ENCODE peak calls at places on chromosomes 12 and 14, in nine cellular contexts. C, O, H, I, Y, Z, N, J and L are unnamed samples.

GRCh38 chr12:51820721-51821422 is 27.6 kb downstream of the FIGNL2 start:
- DNase-seq in Z (no peak), I (peak; percentile 16), O (peak; percentile 66), N (no peak), C (peak; percentile 86), Y (peak; percentile 73), H (peak; percentile 60), J (no peak), L (peak; percentile 86)

GRCh38 chr14:52954346-52955214 is 3.7 kb upstream of the FERMT2 start:
- DNase-seq in N (peak; percentile 73), Y (no peak), H (peak; percentile 91), I (no peak), C (no peak), J (no peak), O (no peak), Z (no peak), L (no peak)

GRCh38 chr12:19945559-19946485 is 422.5 kb upstream of the PDE3A start:
- DNase-seq in N (no peak), I (no peak), H (peak; percentile 57), Z (no peak), J (no peak), C (no peak), Y (no peak), O (no peak), L (no peak)

GRCh38 chr12:3761116-3761770 is 8.3 kb upstream of the CRACR2A start:
- DNase-seq in Y (no peak), Z (no peak), I (no peak), J (no peak), C (no peak), N (no peak), O (no peak), H (no peak), L (no peak)

GRCh38 chr12:40692617-40693502 is 621 bp downstream of the CNTN1 start:
- DNase-seq in Y (peak; percentile 19), I (peak; percentile 70), O (no peak), Z (no peak), H (no peak), J (no peak), N (peak; percentile 65), C (peak; percentile 78), L (no peak)

GRCh38 chr12:9751204-9752144 is 9.2 kb downstream of the CD69 start:
- DNase-seq in N (no peak), Y (no peak), I (peak; percentile 36), J (peak; percentile 12), O (peak; percentile 55), Z (no peak), C (no peak), H (peak; percentile 16), L (no peak)

GRCh38 chr12:101925935-101926334 is 48.6 kb downstream of the DRAM1 start:
- DNase-seq in O (no peak), N (no peak), H (no peak), Z (no peak), J (no peak), Y (no peak), I (no peak), C (peak; percentile 76), L (no peak)

GRCh38 chr12:71085575-71085974 is 72.2 kb downstream of the TSPAN8 start:
- DNase-seq in Y (no peak), Z (no peak), I (peak; percentile 19), C (no peak), H (no peak), O (no peak), N (no peak), J (no peak), L (no peak)

GRCh38 chr14:59424707-59425106 is 40.5 kb downstream of the GPR135 start:
- DNase-seq in Z (no peak), O (no peak), H (no peak), I (no peak), J (no peak), Y (no peak), N (peak; percentile 82), C (no peak), L (peak; percentile 81)

GRCh38 chr14:20714593-20715250 is 26.2 kb downstream of the ANG start:
- DNase-seq in I (peak; percentile 88), C (peak; percentile 86), O (no peak), J (no peak), Y (no peak), Z (peak; percentile 90), N (peak; percentile 86), H (peak; percentile 34), L (peak; percentile 89)